ENCODE peak calls at places on chromosomes 6 and 20, in ten cellular contexts. One of them, this sample, is unnamed.

GRCh38 chr20:49729780-49730179 is 16.1 kb upstream of the B4GALT5 start:
- DNase-seq in NCI-H1417: no peak
- DNase-seq in activated T-cell treated with anti-CD3 and anti-CD28 coated beads, Interleukin-2, amount 50 U/mL, for 72 hours: no peak
- DNase-seq in cardiac muscle cell: peak
- DNase-seq in stimulated activated naive B cell treated with anti-CD40 and anti-IgM and Interleukin-4, amounts not matched to agents 10 μg/mL and 1 μg/mL and 100 μg/mL, for 72 hours: no peak
- DNase-seq in T-helper 1 cell: no peak
- DNase-seq in cerebellum: no peak
- DNase-seq in colonic mucosa: no peak
- DNase-seq in hippocampal formation: no peak
- DNase-seq in RPMI7951: no peak
- DNase-seq in this sample: no peak

GRCh38 chr6:18216411-18216810 is 47.9 kb downstream of the DEK start:
- DNase-seq in cerebellum: no peak
- DNase-seq in colonic mucosa: no peak
- DNase-seq in activated T-cell treated with anti-CD3 and anti-CD28 coated beads, Interleukin-2, amount 50 U/mL, for 72 hours: no peak
- DNase-seq in cardiac muscle cell: peak
- DNase-seq in RPMI7951: peak
- DNase-seq in T-helper 1 cell: no peak
- DNase-seq in hippocampal formation: no peak
- DNase-seq in NCI-H1417: no peak
- DNase-seq in stimulated activated naive B cell treated with anti-CD40 and anti-IgM and Interleukin-4, amounts not matched to agents 10 μg/mL and 1 μg/mL and 100 μg/mL, for 72 hours: no peak
- DNase-seq in this sample: no peak

GRCh38 chr20:57153238-57153905 is 113.1 kb downstream of the BMP7 start:
- DNase-seq in colonic mucosa: no peak
- DNase-seq in RPMI7951: no peak
- DNase-seq in cerebellum: no peak
- DNase-seq in NCI-H1417: no peak
- DNase-seq in cardiac muscle cell: no peak
- DNase-seq in hippocampal formation: no peak
- DNase-seq in T-helper 1 cell: no peak
- DNase-seq in stimulated activated naive B cell treated with anti-CD40 and anti-IgM and Interleukin-4, amounts not matched to agents 10 μg/mL and 1 μg/mL and 100 μg/mL, for 72 hours: no peak
- DNase-seq in activated T-cell treated with anti-CD3 and anti-CD28 coated beads, Interleukin-2, amount 50 U/mL, for 72 hours: no peak
- DNase-seq in this sample: no peak

GRCh38 chr6:37582309-37582708 is 82.6 kb upstream of the CCDC167 start:
- DNase-seq in colonic mucosa: no peak
- DNase-seq in RPMI7951: peak
- DNase-seq in cerebellum: no peak
- DNase-seq in T-helper 1 cell: no peak
- DNase-seq in NCI-H1417: no peak
- DNase-seq in activated T-cell treated with anti-CD3 and anti-CD28 coated beads, Interleukin-2, amount 50 U/mL, for 72 hours: no peak
- DNase-seq in stimulated activated naive B cell treated with anti-CD40 and anti-IgM and Interleukin-4, amounts not matched to agents 10 μg/mL and 1 μg/mL and 100 μg/mL, for 72 hours: no peak
- DNase-seq in hippocampal formation: no peak
- DNase-seq in cardiac muscle cell: no peak
- DNase-seq in this sample: no peak

GRCh38 chr6:81753709-81754678 is 1.5 kb upstream of the TENT5A start:
- DNase-seq in T-helper 1 cell: peak
- DNase-seq in NCI-H1417: peak
- DNase-seq in activated T-cell treated with anti-CD3 and anti-CD28 coated beads, Interleukin-2, amount 50 U/mL, for 72 hours: peak
- DNase-seq in colonic mucosa: peak
- DNase-seq in cardiac muscle cell: peak
- DNase-seq in cerebellum: peak
- DNase-seq in RPMI7951: peak
- DNase-seq in hippocampal formation: peak
- DNase-seq in stimulated activated naive B cell treated with anti-CD40 and anti-IgM and Interleukin-4, amounts not matched to agents 10 μg/mL and 1 μg/mL and 100 μg/mL, for 72 hours: peak
- DNase-seq in this sample: peak

GRCh38 chr6:6026513-6027205 is 19.9 kb upstream of the NRN1 start:
- DNase-seq in stimulated activated naive B cell treated with anti-CD40 and anti-IgM and Interleukin-4, amounts not matched to agents 10 μg/mL and 1 μg/mL and 100 μg/mL, for 72 hours: no peak
- DNase-seq in cerebellum: no peak
- DNase-seq in colonic mucosa: no peak
- DNase-seq in hippocampal formation: no peak
- DNase-seq in NCI-H1417: no peak
- DNase-seq in activated T-cell treated with anti-CD3 and anti-CD28 coated beads, Interleukin-2, amount 50 U/mL, for 72 hours: no peak
- DNase-seq in cardiac muscle cell: no peak
- DNase-seq in T-helper 1 cell: no peak
- DNase-seq in RPMI7951: no peak
- DNase-seq in this sample: no peak

GRCh38 chr6:44250067-44250717 is 3.3 kb downstream of the HSP90AB1 start:
- DNase-seq in stimulated activated naive B cell treated with anti-CD40 and anti-IgM and Interleukin-4, amounts not matched to agents 10 μg/mL and 1 μg/mL and 100 μg/mL, for 72 hours: no peak
- DNase-seq in colonic mucosa: no peak
- DNase-seq in hippocampal formation: no peak
- DNase-seq in activated T-cell treated with anti-CD3 and anti-CD28 coated beads, Interleukin-2, amount 50 U/mL, for 72 hours: no peak
- DNase-seq in cerebellum: no peak
- DNase-seq in RPMI7951: no peak
- DNase-seq in T-helper 1 cell: no peak
- DNase-seq in NCI-H1417: no peak
- DNase-seq in cardiac muscle cell: no peak
- DNase-seq in this sample: no peak

GRCh38 chr6:9250852-9251251 is 815.5 kb upstream of the SLC35B3 start:
- DNase-seq in stimulated activated naive B cell treated with anti-CD40 and anti-IgM and Interleukin-4, amounts not matched to agents 10 μg/mL and 1 μg/mL and 100 μg/mL, for 72 hours: no peak
- DNase-seq in T-helper 1 cell: no peak
- DNase-seq in cerebellum: no peak
- DNase-seq in hippocampal formation: no peak
- DNase-seq in cardiac muscle cell: peak
- DNase-seq in NCI-H1417: peak
- DNase-seq in RPMI7951: peak
- DNase-seq in colonic mucosa: peak
- DNase-seq in activated T-cell treated with anti-CD3 and anti-CD28 coated beads, Interleukin-2, amount 50 U/mL, for 72 hours: no peak
- DNase-seq in this sample: no peak

GRCh38 chr6:100803264-100803663 is 77.9 kb downstream of the ASCC3 start:
- DNase-seq in T-helper 1 cell: no peak
- DNase-seq in colonic mucosa: no peak
- DNase-seq in cardiac muscle cell: no peak
- DNase-seq in RPMI7951: no peak
- DNase-seq in cerebellum: no peak
- DNase-seq in activated T-cell treated with anti-CD3 and anti-CD28 coated beads, Interleukin-2, amount 50 U/mL, for 72 hours: no peak
- DNase-seq in NCI-H1417: no peak
- DNase-seq in stimulated activated naive B cell treated with anti-CD40 and anti-IgM and Interleukin-4, amounts not matched to agents 10 μg/mL and 1 μg/mL and 100 μg/mL, for 72 hours: no peak
- DNase-seq in hippocampal formation: no peak
- DNase-seq in this sample: no peak

GRCh38 chr6:109182590-109182989 is 87.3 kb downstream of the CEP57L1 start:
- DNase-seq in activated T-cell treated with anti-CD3 and anti-CD28 coated beads, Interleukin-2, amount 50 U/mL, for 72 hours: no peak
- DNase-seq in stimulated activated naive B cell treated with anti-CD40 and anti-IgM and Interleukin-4, amounts not matched to agents 10 μg/mL and 1 μg/mL and 100 μg/mL, for 72 hours: no peak
- DNase-seq in colonic mucosa: no peak
- DNase-seq in NCI-H1417: no peak
- DNase-seq in cardiac muscle cell: peak
- DNase-seq in T-helper 1 cell: no peak
- DNase-seq in RPMI7951: no peak
- DNase-seq in hippocampal formation: no peak
- DNase-seq in cerebellum: no peak
- DNase-seq in this sample: no peak